ENCODE peak calls at places on chromosomes 16 and 17, in seven cellular contexts. R is cardiac fibroblast, Y is T-helper 2 cell, U is substantia nigra, I is lower leg skin, Q is HFFc6, B is T47D. A is an unnamed sample.

GRCh38 chr16:80027007-80027965 is 426.7 kb upstream of the MAF start:
- DNase-seq in U (no peak), I (peak), R (peak), B (no peak), Q (peak), Y (no peak), A (peak)

GRCh38 chr17:17921192-17922082 is 50.8 kb downstream of the TOM1L2 start:
- DNase-seq in R (peak), U (peak), I (peak), Q (peak), Y (no peak), B (no peak), A (peak)

GRCh38 chr17:81273698-81274470 is 21.2 kb downstream of the SLC38A10 start:
- DNase-seq in R (no peak), Q (no peak), Y (no peak), B (no peak), I (no peak), U (no peak), A (no peak)

GRCh38 chr17:57899391-57899790 is 49.5 kb upstream of the MRPS23 start:
- DNase-seq in B (no peak), U (no peak), I (no peak), Q (no peak), R (no peak), Y (no peak), A (no peak)

GRCh38 chr16:85164838-85165516 is 52.7 kb upstream of the CIBAR2 start:
- DNase-seq in Y (no peak), Q (no peak), U (no peak), R (no peak), B (no peak), I (peak), A (no peak)

GRCh38 chr17:75850928-75851692 is 4.0 kb downstream of the WBP2 start:
- DNase-seq in I (no peak), R (no peak), B (no peak), Q (no peak), Y (no peak), U (peak), A (peak)

GRCh38 chr16:4465977-4466779 is 8.2 kb downstream of the NMRAL1 start:
- DNase-seq in U (no peak), R (no peak), Y (peak), I (no peak), B (no peak), Q (no peak), A (no peak)

GRCh38 chr17:30021708-30022317 is 80.4 kb downstream of the EFCAB5 start:
- DNase-seq in B (peak), R (peak), Y (no peak), Q (peak), U (no peak), I (no peak), A (peak)

GRCh38 chr17:77375917-77376651 is 235.3 kb downstream of the SEC14L1 start:
- DNase-seq in B (no peak), R (peak), Y (peak), Q (peak), U (no peak), I (no peak), A (peak)